ENCODE peak calls at places on chromosomes 12 and 14, in ten cellular contexts. W is uterus; F is hippocampal formation; O is mesendoderm; S is NCI-H510A treated with DMSO at 0.1 percent for 48 hours; X is cardiac muscle cell; Y is stimulated activated CD8-positive, alpha-beta memory T cell treated with anti-CD3 and anti-CD28 coated beads, Interleukin-15, amount 100 ng/mL, for 48 hours; A is left ventricle myocardium inferior; R is NCI-H748 treated with DMSO at 0.1 percent for 48 hours; D is GM23338. Z is an unnamed sample.

GRCh38 chr12:117816-118345 is 51.3 kb downstream of the IQSEC3 start:
- DNase-seq in W (no peak), F (no peak), O (no peak), S (no peak), X (no peak), Y (no peak), A (no peak), R (no peak), D (no peak), Z (peak)

GRCh38 chr14:75648066-75648838 is 12.4 kb downstream of the ERG28 start:
- DNase-seq in W (no peak), F (no peak), O (peak), S (no peak), X (peak), Y (no peak), A (peak), R (no peak), D (no peak), Z (peak)

GRCh38 chr14:56555921-56556570 is 23.6 kb upstream of the TMEM260 start:
- DNase-seq in W (no peak), F (no peak), O (peak), S (peak), X (peak), Y (no peak), A (no peak), R (peak), D (peak), Z (peak)

GRCh38 chr14:85528080-85528881 is 1.7 kb upstream of the FLRT2 start:
- DNase-seq in W (no peak), F (peak), O (peak), S (peak), X (peak), Y (no peak), A (no peak), R (peak), D (peak), Z (peak)

GRCh38 chr12:112973016-112973711 is 5.2 kb upstream of the OAS2 start:
- DNase-seq in W (no peak), F (no peak), O (no peak), S (no peak), X (no peak), Y (no peak), A (no peak), R (no peak), D (no peak), Z (no peak)

GRCh38 chr12:116698131-116698495 is 39.8 kb downstream of the SPRING1 start:
- DNase-seq in W (no peak), F (no peak), O (no peak), S (peak), X (no peak), Y (no peak), A (no peak), R (peak), D (no peak), Z (no peak)

GRCh38 chr14:55160989-55161388 is 30.4 kb downstream of the DLGAP5 start:
- DNase-seq in W (no peak), F (no peak), O (no peak), S (peak), X (no peak), Y (no peak), A (no peak), R (peak), D (no peak), Z (peak)

GRCh38 chr12:43758247-43758727 is 303 bp downstream of the PUS7L start:
- DNase-seq in W (peak), F (no peak), O (peak), S (peak), X (no peak), Y (no peak), A (no peak), R (no peak), D (peak), Z (peak)

GRCh38 chr12:111741235-111741812 is 25.4 kb upstream of the ALDH2 start:
- DNase-seq in W (no peak), F (no peak), O (no peak), S (no peak), X (no peak), Y (no peak), A (no peak), R (no peak), D (no peak), Z (no peak)

GRCh38 chr14:61280092-61280525 is 1.0 kb downstream of the TMEM30B start:
- DNase-seq in W (no peak), F (no peak), O (no peak), S (peak), X (no peak), Y (no peak), A (peak), R (peak), D (no peak), Z (no peak)

GRCh38 chr14:36511981-36512584 is 7.9 kb downstream of the NKX2-1 start:
- DNase-seq in W (no peak), F (no peak), O (no peak), S (peak), X (no peak), Y (no peak), A (no peak), R (no peak), D (no peak), Z (no peak)

GRCh38 chr14:87131879-87132278 is 861.1 kb downstream of the GALC start:
- DNase-seq in W (no peak), F (no peak), O (peak), S (peak), X (no peak), Y (no peak), A (no peak), R (peak), D (peak), Z (peak)

GRCh38 chr12:92424338-92424737 is 278.5 kb upstream of the PLEKHG7 start:
- DNase-seq in W (no peak), F (no peak), O (no peak), S (no peak), X (no peak), Y (no peak), A (no peak), R (no peak), D (peak), Z (no peak)

GRCh38 chr12:46470039-46470627 is 97.6 kb upstream of the SLC38A2 start:
- DNase-seq in W (no peak), F (no peak), O (no peak), S (no peak), X (no peak), Y (peak), A (no peak), R (no peak), D (no peak), Z (no peak)